ENCODE peak calls at places on chromosomes 16 and 17, in eight cellular contexts. M is activated T-cell treated with anti-CD3 and anti-CD28 coated beads, Interleukin-2, amount 50 U/mL, for 72 hours; Z is T follicular helper cell; N is AG04450; H is fibroblast of mammary gland; S is activated CD8-positive, alpha-beta T cell treated with anti-CD3 and anti-CD28 coated beads, Interleukin-2, amount 10 ng/mL, durations not matched to agents 7 days and 5 days; I is GM03348; U is H4. L is an unnamed sample.

GRCh38 chr17:64615025-64615677 is 47.0 kb downstream of the SMURF2 start:
- DNase-seq in I (peak), H (peak), Z (no peak), S (no peak), N (peak), U (no peak), M (no peak), L (no peak)

GRCh38 chr16:54204756-54205155 is 81.8 kb downstream of the IRX3 start:
- DNase-seq in M (no peak), S (no peak), H (no peak), Z (no peak), U (no peak), N (no peak), I (no peak), L (no peak)

GRCh38 chr17:74603746-74604145 is 11.7 kb upstream of the CD300LD start:
- DNase-seq in S (no peak), H (no peak), Z (no peak), U (no peak), N (no peak), M (no peak), I (no peak), L (no peak)

GRCh38 chr16:80619824-80620223 is 79.0 kb downstream of the DYNLRB2 start:
- DNase-seq in I (no peak), S (no peak), Z (no peak), H (no peak), N (no peak), U (peak), M (no peak), L (no peak)

GRCh38 chr16:24689128-24689527 is 40.3 kb upstream of the TNRC6A start:
- DNase-seq in H (peak), Z (no peak), S (no peak), N (no peak), U (peak), I (peak), M (no peak), L (no peak)

GRCh38 chr17:79028496-79029326 is 4.7 kb downstream of the C1QTNF1 start:
- DNase-seq in S (no peak), M (no peak), Z (no peak), U (peak), H (no peak), N (no peak), I (no peak), L (no peak)

GRCh38 chr16:65123846-65124513 is 2.1 kb upstream of the CDH11 start:
- DNase-seq in M (no peak), H (no peak), N (no peak), S (no peak), I (no peak), U (no peak), Z (no peak), L (no peak)

GRCh38 chr17:37168731-37169353 is 206.9 kb upstream of the C17orf78 start:
- DNase-seq in Z (no peak), I (no peak), S (no peak), U (no peak), N (no peak), H (no peak), M (no peak), L (no peak)

GRCh38 chr17:8128125-8128784 is 4.3 kb upstream of the HES7 start:
- DNase-seq in H (no peak), S (no peak), M (no peak), Z (no peak), U (no peak), N (no peak), I (no peak), L (no peak)

GRCh38 chr16:23408242-23409201 is 44.5 kb downstream of the COG7 start:
- DNase-seq in U (peak), H (peak), M (no peak), I (peak), N (no peak), Z (no peak), S (no peak), L (no peak)

GRCh38 chr16:67530013-67530939 is 1.6 kb downstream of the RIPOR1 start:
- DNase-seq in M (no peak), N (no peak), I (peak), U (peak), H (peak), Z (no peak), S (no peak), L (no peak)

GRCh38 chr17:9242497-9242881 is 221.2 kb downstream of the NTN1 start:
- DNase-seq in S (no peak), I (no peak), H (no peak), M (no peak), Z (no peak), N (no peak), U (no peak), L (no peak)

GRCh38 chr16:57531635-57532220 is 4.6 kb downstream of the CCDC102A start:
- DNase-seq in U (no peak), I (no peak), M (no peak), Z (no peak), H (no peak), N (no peak), S (no peak), L (no peak)

GRCh38 chr17:7475764-7476422 is 3.5 kb downstream of the ZBTB4 start:
- DNase-seq in N (no peak), U (no peak), H (peak), M (no peak), I (peak), S (no peak), Z (no peak), L (no peak)

GRCh38 chr17:81523139-81524062 is 4.8 kb upstream of the FSCN2 start:
- DNase-seq in H (no peak), I (peak), N (no peak), M (no peak), U (peak), Z (no peak), S (no peak), L (no peak)

GRCh38 chr16:23423496-23424049 is 29.4 kb downstream of the COG7 start:
- DNase-seq in S (no peak), N (peak), M (no peak), I (peak), H (peak), U (peak), Z (no peak), L (no peak)

GRCh38 chr16:48629531-48629930 is 19.6 kb upstream of the N4BP1 start:
- DNase-seq in Z (no peak), M (no peak), H (no peak), U (no peak), S (no peak), I (no peak), N (no peak), L (no peak)

GRCh38 chr16:23706439-23706838 is 6.6 kb downstream of the ERN2 start:
- DNase-seq in N (no peak), M (no peak), Z (no peak), S (no peak), I (no peak), U (no peak), H (no peak), L (no peak)

GRCh38 chr16:4862639-4863038 is 15.4 kb downstream of the UBN1 start:
- DNase-seq in N (no peak), U (no peak), Z (no peak), I (no peak), M (no peak), S (no peak), H (no peak), L (no peak)

GRCh38 chr16:29745126-29745852 is 501 bp downstream of the C16orf54 start:
- DNase-seq in N (no peak), S (peak), H (no peak), U (no peak), M (peak), Z (no peak), I (no peak), L (peak)

GRCh38 chr17:34301986-34302385 is 16.4 kb downstream of the CCL11 start:
- DNase-seq in H (no peak), S (no peak), Z (no peak), N (no peak), U (no peak), I (peak), M (no peak), L (no peak)

GRCh38 chr16:77788196-77789084 is at the start of gene VAT1L:
- DNase-seq in M (peak), U (no peak), I (peak), Z (no peak), N (no peak), H (peak), S (no peak), L (no peak)

GRCh38 chr17:65278820-65279184 is 141.6 kb downstream of the RGS9 start:
- DNase-seq in H (no peak), I (no peak), S (no peak), Z (no peak), M (no peak), U (no peak), N (no peak), L (no peak)

GRCh38 chr16:29303520-29303919 is 103.0 kb downstream of the NPIPB11 start:
- DNase-seq in I (no peak), H (no peak), N (no peak), S (no peak), M (no peak), U (no peak), Z (no peak), L (no peak)